ENCODE peak calls at places on chromosomes 11 and 22, in nine cellular contexts. One of them, this sample, is unnamed.

GRCh38 chr22:34623580-34623979 is 442.4 kb upstream of the ISX start:
- DNase-seq in transverse colon: no peak
- DNase-seq in left ventricle myocardium inferior: no peak
- DNase-seq in adrenal gland: no peak
- DNase-seq in upper lobe of right lung: no peak
- DNase-seq in fibroblast of villous mesenchyme: no peak
- DNase-seq in CD8-positive, alpha-beta memory T cell: no peak
- DNase-seq in neural progenitor cell: no peak
- DNase-seq in IMR-90: no peak
- DNase-seq in this sample: no peak

GRCh38 chr11:46385169-46386004 is 3.9 kb downstream of the MDK start:
- DNase-seq in upper lobe of right lung: no peak
- DNase-seq in IMR-90: no peak
- DNase-seq in CD8-positive, alpha-beta memory T cell: no peak
- DNase-seq in adrenal gland: peak; percentile 13
- DNase-seq in fibroblast of villous mesenchyme: no peak
- DNase-seq in transverse colon: no peak
- DNase-seq in neural progenitor cell: no peak
- DNase-seq in left ventricle myocardium inferior: no peak
- DNase-seq in this sample: no peak

GRCh38 chr11:44726278-44727113 is at the start of gene TSPAN18:
- DNase-seq in adrenal gland: peak; percentile 42
- DNase-seq in neural progenitor cell: peak; percentile 90
- DNase-seq in left ventricle myocardium inferior: peak; percentile 31
- DNase-seq in CD8-positive, alpha-beta memory T cell: peak; percentile 58
- DNase-seq in fibroblast of villous mesenchyme: no peak
- DNase-seq in transverse colon: no peak
- DNase-seq in IMR-90: no peak
- DNase-seq in upper lobe of right lung: no peak
- DNase-seq in this sample: peak; percentile 29

GRCh38 chr22:38230916-38231315 is 29.1 kb downstream of the MAFF start:
- DNase-seq in left ventricle myocardium inferior: no peak
- DNase-seq in adrenal gland: no peak
- DNase-seq in CD8-positive, alpha-beta memory T cell: no peak
- DNase-seq in transverse colon: no peak
- DNase-seq in fibroblast of villous mesenchyme: no peak
- DNase-seq in upper lobe of right lung: no peak
- DNase-seq in IMR-90: no peak
- DNase-seq in neural progenitor cell: no peak
- DNase-seq in this sample: no peak

GRCh38 chr11:76667271-76667818 is 3.2 kb downstream of the LRRC32 start:
- DNase-seq in fibroblast of villous mesenchyme: no peak
- DNase-seq in left ventricle myocardium inferior: no peak
- DNase-seq in transverse colon: peak; percentile 4
- DNase-seq in neural progenitor cell: no peak
- DNase-seq in upper lobe of right lung: peak; percentile 27
- DNase-seq in IMR-90: no peak
- DNase-seq in adrenal gland: peak; percentile 8
- DNase-seq in CD8-positive, alpha-beta memory T cell: no peak
- DNase-seq in this sample: peak; percentile 3

GRCh38 chr22:46300491-46300890 is 3.8 kb downstream of the GTSE1 start:
- DNase-seq in upper lobe of right lung: no peak
- DNase-seq in fibroblast of villous mesenchyme: no peak
- DNase-seq in adrenal gland: no peak
- DNase-seq in CD8-positive, alpha-beta memory T cell: no peak
- DNase-seq in IMR-90: no peak
- DNase-seq in neural progenitor cell: no peak
- DNase-seq in left ventricle myocardium inferior: no peak
- DNase-seq in transverse colon: no peak
- DNase-seq in this sample: no peak

GRCh38 chr22:31829505-31829904 is 75.7 kb downstream of the DEPDC5 start:
- DNase-seq in upper lobe of right lung: no peak
- DNase-seq in IMR-90: peak; percentile 97
- DNase-seq in transverse colon: no peak
- DNase-seq in left ventricle myocardium inferior: no peak
- DNase-seq in adrenal gland: peak; percentile 89
- DNase-seq in CD8-positive, alpha-beta memory T cell: no peak
- DNase-seq in fibroblast of villous mesenchyme: peak; percentile 92
- DNase-seq in neural progenitor cell: no peak
- DNase-seq in this sample: peak; percentile 78

GRCh38 chr11:94678236-94678635 is 89.9 kb upstream of the AMOTL1 start:
- DNase-seq in upper lobe of right lung: no peak
- DNase-seq in left ventricle myocardium inferior: no peak
- DNase-seq in transverse colon: no peak
- DNase-seq in neural progenitor cell: no peak
- DNase-seq in adrenal gland: no peak
- DNase-seq in fibroblast of villous mesenchyme: peak; percentile 6
- DNase-seq in IMR-90: no peak
- DNase-seq in CD8-positive, alpha-beta memory T cell: no peak
- DNase-seq in this sample: no peak

GRCh38 chr11:43518407-43519165 is 159.9 kb downstream of the TTC17 start:
- DNase-seq in adrenal gland: peak; percentile 53
- DNase-seq in upper lobe of right lung: no peak
- DNase-seq in transverse colon: no peak
- DNase-seq in IMR-90: peak; percentile 34
- DNase-seq in fibroblast of villous mesenchyme: no peak
- DNase-seq in left ventricle myocardium inferior: no peak
- DNase-seq in CD8-positive, alpha-beta memory T cell: no peak
- DNase-seq in neural progenitor cell: no peak
- DNase-seq in this sample: no peak

GRCh38 chr22:19763141-19764049 is 2.8 kb downstream of the TBX1 start:
- DNase-seq in left ventricle myocardium inferior: no peak
- DNase-seq in neural progenitor cell: no peak
- DNase-seq in transverse colon: no peak
- DNase-seq in adrenal gland: no peak
- DNase-seq in CD8-positive, alpha-beta memory T cell: no peak
- DNase-seq in upper lobe of right lung: no peak
- DNase-seq in IMR-90: no peak
- DNase-seq in fibroblast of villous mesenchyme: no peak
- DNase-seq in this sample: no peak
- H3K4me3 ChIP-seq in left ventricle myocardium inferior: no peak overlapping the region
- H3K4me3 ChIP-seq in neural progenitor cell: no peak overlapping the region
- H3K4me3 ChIP-seq in transverse colon: no peak overlapping the region
- H3K4me3 ChIP-seq in adrenal gland: no peak overlapping the region
- H3K4me3 ChIP-seq in CD8-positive, alpha-beta memory T cell: no peak overlapping the region
- H3K4me3 ChIP-seq in upper lobe of right lung: no peak overlapping the region
- H3K4me3 ChIP-seq in IMR-90: no peak overlapping the region
- H3K4me3 ChIP-seq in fibroblast of villous mesenchyme: no peak overlapping the region
- H3K4me3 ChIP-seq in this sample: no peak overlapping the region

GRCh38 chr11:63572026-63572688 is 9.0 kb upstream of the PLAAT2 start:
- DNase-seq in adrenal gland: no peak
- DNase-seq in transverse colon: no peak
- DNase-seq in neural progenitor cell: no peak
- DNase-seq in IMR-90: no peak
- DNase-seq in CD8-positive, alpha-beta memory T cell: no peak
- DNase-seq in fibroblast of villous mesenchyme: no peak
- DNase-seq in left ventricle myocardium inferior: no peak
- DNase-seq in upper lobe of right lung: no peak
- DNase-seq in this sample: no peak
- H3K4me3 ChIP-seq in adrenal gland: no peak overlapping the region
- H3K4me3 ChIP-seq in transverse colon: no peak overlapping the region
- H3K4me3 ChIP-seq in neural progenitor cell: no peak overlapping the region
- H3K4me3 ChIP-seq in IMR-90: no peak overlapping the region
- H3K4me3 ChIP-seq in CD8-positive, alpha-beta memory T cell: no peak overlapping the region
- H3K4me3 ChIP-seq in fibroblast of villous mesenchyme: no peak overlapping the region
- H3K4me3 ChIP-seq in left ventricle myocardium inferior: no peak overlapping the region
- H3K4me3 ChIP-seq in upper lobe of right lung: no peak overlapping the region
- H3K4me3 ChIP-seq in this sample: no peak overlapping the region

DNA sequence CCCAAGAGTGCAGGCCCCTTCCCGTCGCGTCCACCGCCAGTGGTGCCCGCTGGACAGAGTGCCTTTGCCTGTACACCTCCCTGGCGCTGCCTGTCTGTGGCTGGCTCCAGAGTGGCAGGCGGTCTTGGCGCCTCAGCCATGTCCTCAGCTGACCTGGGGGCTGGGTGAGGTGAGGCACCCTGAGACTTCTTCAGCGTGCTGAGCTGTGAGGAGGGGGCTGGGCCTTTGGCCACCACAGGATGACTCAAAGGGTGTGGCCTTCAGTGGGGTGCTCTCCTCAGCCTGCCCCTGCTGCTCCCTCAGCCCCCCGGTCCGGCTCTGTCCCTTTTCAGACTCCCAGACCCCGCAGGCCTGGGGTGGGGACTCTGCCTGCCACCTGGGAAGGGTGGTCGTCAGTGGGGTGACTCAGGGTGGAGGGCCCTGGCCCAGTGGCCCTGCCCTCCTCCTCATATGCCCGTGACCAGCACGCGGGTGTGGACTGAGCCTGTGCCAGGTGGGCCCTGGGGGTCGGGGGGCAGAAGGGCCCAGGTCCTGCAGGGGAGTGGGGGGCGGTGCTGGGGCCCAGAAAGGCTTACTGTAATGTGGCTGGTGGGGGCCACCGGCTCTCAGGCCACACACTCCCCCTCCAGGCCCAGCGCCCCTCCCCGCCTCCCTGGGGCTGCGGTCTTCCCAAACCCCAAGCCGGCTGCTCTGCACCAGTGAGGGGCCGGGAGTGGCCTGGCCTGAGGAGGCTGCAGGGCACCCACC is 15.9 kb downstream of the CRELD2 start:
- DNase-seq in left ventricle myocardium inferior: peak; percentile 76
- DNase-seq in neural progenitor cell: no peak
- DNase-seq in fibroblast of villous mesenchyme: peak; percentile 59
- DNase-seq in adrenal gland: peak; percentile 75
- DNase-seq in IMR-90: peak; percentile 12
- DNase-seq in CD8-positive, alpha-beta memory T cell: peak; percentile 73
- DNase-seq in upper lobe of right lung: peak; percentile 92
- DNase-seq in transverse colon: peak; percentile 75
- DNase-seq in this sample: no peak
- H3K4me3 ChIP-seq in left ventricle myocardium inferior: peak overlapping the region; percentile 67
- H3K4me3 ChIP-seq in neural progenitor cell: no peak overlapping the region
- H3K4me3 ChIP-seq in fibroblast of villous mesenchyme: peak overlapping the region; percentile 60
- H3K4me3 ChIP-seq in adrenal gland: no peak overlapping the region
- H3K4me3 ChIP-seq in IMR-90: peak overlapping the region; percentile 30
- H3K4me3 ChIP-seq in CD8-positive, alpha-beta memory T cell: no peak overlapping the region
- H3K4me3 ChIP-seq in upper lobe of right lung: peak overlapping the region; percentile 63
- H3K4me3 ChIP-seq in transverse colon: peak overlapping the region; percentile 33
- H3K4me3 ChIP-seq in this sample: no peak overlapping the region

GRCh38 chr22:30602049-30602448 is 4.9 kb upstream of the TCN2 start:
- DNase-seq in IMR-90: peak; percentile 43
- DNase-seq in left ventricle myocardium inferior: no peak
- DNase-seq in transverse colon: no peak
- DNase-seq in upper lobe of right lung: no peak
- DNase-seq in neural progenitor cell: peak; percentile 42
- DNase-seq in adrenal gland: no peak
- DNase-seq in CD8-positive, alpha-beta memory T cell: no peak
- DNase-seq in fibroblast of villous mesenchyme: peak; percentile 47
- DNase-seq in this sample: no peak

GRCh38 chr22:30598986-30599385 is 7.3 kb upstream of the PES1 start:
- DNase-seq in neural progenitor cell: no peak
- DNase-seq in transverse colon: no peak
- DNase-seq in adrenal gland: no peak
- DNase-seq in IMR-90: peak; percentile 54
- DNase-seq in fibroblast of villous mesenchyme: peak; percentile 79
- DNase-seq in upper lobe of right lung: no peak
- DNase-seq in CD8-positive, alpha-beta memory T cell: no peak
- DNase-seq in left ventricle myocardium inferior: no peak
- DNase-seq in this sample: no peak

GRCh38 chr22:30604723-30605122 is 2.3 kb upstream of the TCN2 start:
- DNase-seq in fibroblast of villous mesenchyme: no peak
- DNase-seq in upper lobe of right lung: no peak
- DNase-seq in left ventricle myocardium inferior: no peak
- DNase-seq in neural progenitor cell: no peak
- DNase-seq in IMR-90: no peak
- DNase-seq in transverse colon: no peak
- DNase-seq in CD8-positive, alpha-beta memory T cell: no peak
- DNase-seq in adrenal gland: no peak
- DNase-seq in this sample: no peak

GRCh38 chr22:30601464-30601863 is 5.5 kb upstream of the TCN2 start:
- DNase-seq in fibroblast of villous mesenchyme: no peak
- DNase-seq in left ventricle myocardium inferior: no peak
- DNase-seq in upper lobe of right lung: no peak
- DNase-seq in CD8-positive, alpha-beta memory T cell: no peak
- DNase-seq in adrenal gland: no peak
- DNase-seq in transverse colon: peak; percentile 27
- DNase-seq in neural progenitor cell: no peak
- DNase-seq in IMR-90: no peak
- DNase-seq in this sample: no peak

GRCh38 chr22:30600925-30601324 is 6.0 kb upstream of the TCN2 start:
- DNase-seq in transverse colon: no peak
- DNase-seq in upper lobe of right lung: no peak
- DNase-seq in neural progenitor cell: no peak
- DNase-seq in adrenal gland: no peak
- DNase-seq in fibroblast of villous mesenchyme: no peak
- DNase-seq in CD8-positive, alpha-beta memory T cell: no peak
- DNase-seq in IMR-90: no peak
- DNase-seq in left ventricle myocardium inferior: no peak
- DNase-seq in this sample: no peak
- H3K4me3 ChIP-seq in transverse colon: no peak overlapping the region
- H3K4me3 ChIP-seq in upper lobe of right lung: no peak overlapping the region
- H3K4me3 ChIP-seq in neural progenitor cell: no peak overlapping the region
- H3K4me3 ChIP-seq in adrenal gland: no peak overlapping the region
- H3K4me3 ChIP-seq in fibroblast of villous mesenchyme: no peak overlapping the region
- H3K4me3 ChIP-seq in CD8-positive, alpha-beta memory T cell: no peak overlapping the region
- H3K4me3 ChIP-seq in IMR-90: no peak overlapping the region
- H3K4me3 ChIP-seq in left ventricle myocardium inferior: no peak overlapping the region
- H3K4me3 ChIP-seq in this sample: no peak overlapping the region

DNA sequence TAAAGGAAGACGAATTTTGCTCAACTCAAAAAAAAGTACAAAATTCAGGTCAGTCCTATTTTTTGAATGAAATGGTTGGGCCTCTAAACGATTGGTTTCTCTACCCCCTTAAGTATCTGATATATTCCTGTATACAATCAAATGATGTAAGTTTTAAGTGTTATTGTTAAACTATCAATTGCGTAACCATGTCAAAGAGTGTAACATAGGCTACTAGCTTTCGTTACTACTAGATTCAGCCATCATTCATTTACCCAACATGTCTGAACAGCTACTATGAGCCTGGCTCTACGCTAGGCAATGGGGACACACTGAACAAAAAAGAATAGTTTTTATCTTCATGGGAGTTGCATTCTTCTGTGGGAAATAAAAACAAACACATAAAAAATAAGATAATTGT is 3.3 kb downstream of the RAB6A start:
- DNase-seq in IMR-90: no peak
- DNase-seq in left ventricle myocardium inferior: no peak
- DNase-seq in transverse colon: no peak
- DNase-seq in neural progenitor cell: no peak
- DNase-seq in adrenal gland: no peak
- DNase-seq in CD8-positive, alpha-beta memory T cell: no peak
- DNase-seq in fibroblast of villous mesenchyme: peak; percentile 23
- DNase-seq in upper lobe of right lung: no peak
- DNase-seq in this sample: no peak
- H3K4me3 ChIP-seq in IMR-90: no peak overlapping the region
- H3K4me3 ChIP-seq in left ventricle myocardium inferior: no peak overlapping the region
- H3K4me3 ChIP-seq in transverse colon: no peak overlapping the region
- H3K4me3 ChIP-seq in neural progenitor cell: no peak overlapping the region
- H3K4me3 ChIP-seq in adrenal gland: no peak overlapping the region
- H3K4me3 ChIP-seq in CD8-positive, alpha-beta memory T cell: no peak overlapping the region
- H3K4me3 ChIP-seq in fibroblast of villous mesenchyme: peak overlapping the region; percentile 15
- H3K4me3 ChIP-seq in upper lobe of right lung: no peak overlapping the region
- H3K4me3 ChIP-seq in this sample: no peak overlapping the region

GRCh38 chr11:10568486-10568941 is at the start of gene LYVE1:
- DNase-seq in adrenal gland: peak; percentile 86
- DNase-seq in upper lobe of right lung: no peak
- DNase-seq in fibroblast of villous mesenchyme: no peak
- DNase-seq in CD8-positive, alpha-beta memory T cell: no peak
- DNase-seq in IMR-90: no peak
- DNase-seq in transverse colon: peak; percentile 11
- DNase-seq in left ventricle myocardium inferior: no peak
- DNase-seq in neural progenitor cell: no peak
- DNase-seq in this sample: no peak
- H3K4me3 ChIP-seq in adrenal gland: no peak within 1 kb of the TSS
- H3K4me3 ChIP-seq in upper lobe of right lung: peak within 1 kb of the TSS; percentile 40
- H3K4me3 ChIP-seq in fibroblast of villous mesenchyme: no peak within 1 kb of the TSS
- H3K4me3 ChIP-seq in CD8-positive, alpha-beta memory T cell: no peak within 1 kb of the TSS
- H3K4me3 ChIP-seq in IMR-90: no peak within 1 kb of the TSS
- H3K4me3 ChIP-seq in transverse colon: no peak within 1 kb of the TSS
- H3K4me3 ChIP-seq in left ventricle myocardium inferior: peak within 1 kb of the TSS; percentile 36
- H3K4me3 ChIP-seq in neural progenitor cell: no peak within 1 kb of the TSS
- H3K4me3 ChIP-seq in this sample: no peak within 1 kb of the TSS

This sample was measured in BE2C.